ENCODE peak calls at places on chromosomes 2 and 18, in eight cellular contexts. R is K562, P is right cardiac atrium, J is osteoblast, X is upper lobe of right lung, O is tibial artery, W is stomach, Q is hepatocyte. G is an unnamed sample.

GRCh38 chr2:111918383-111918806 is 20.0 kb downstream of the MERTK start:
- DNase-seq in P (no peak), J (no peak), Q (peak), R (peak), X (no peak), O (no peak), W (no peak), G (no peak)

GRCh38 chr18:70288171-70288850 is 534 bp upstream of the SOCS6 start:
- DNase-seq in W (peak), P (peak), R (peak), J (peak), Q (peak), X (peak), O (no peak), G (peak)

GRCh38 chr2:176844461-176844860 is 368.1 kb upstream of the HNRNPA3 start:
- DNase-seq in P (no peak), O (no peak), W (no peak), R (no peak), X (no peak), Q (no peak), J (no peak), G (no peak)

GRCh38 chr2:40896358-40896757 is 444.5 kb upstream of the SLC8A1 start:
- DNase-seq in J (no peak), O (no peak), P (no peak), Q (no peak), R (no peak), X (no peak), W (no peak), G (no peak)

GRCh38 chr18:8947576-8947975 is 154.9 kb upstream of the NDUFV2 start:
- DNase-seq in O (no peak), R (no peak), J (no peak), X (no peak), Q (no peak), P (no peak), W (no peak), G (no peak)

GRCh38 chr2:28713582-28714292 is 37.9 kb upstream of the PPP1CB start:
- DNase-seq in O (no peak), J (peak), W (no peak), X (no peak), R (peak), Q (no peak), P (no peak), G (no peak)

GRCh38 chr2:40192864-40193669 is 258.8 kb downstream of the SLC8A1 start:
- DNase-seq in R (no peak), X (no peak), P (no peak), Q (no peak), O (no peak), W (no peak), J (no peak), G (no peak)

GRCh38 chr2:46828491-46829239 is 86.9 kb downstream of the MCFD2 start:
- DNase-seq in Q (no peak), X (peak), R (no peak), J (no peak), O (peak), P (no peak), W (no peak), G (no peak)

GRCh38 chr2:30584116-30584515 is 137.1 kb downstream of the LCLAT1 start:
- DNase-seq in O (no peak), R (no peak), P (no peak), W (no peak), Q (no peak), X (no peak), J (peak), G (no peak)

GRCh38 chr2:209383212-209383611 is 40.6 kb upstream of the MAP2 start:
- DNase-seq in W (no peak), R (no peak), P (no peak), Q (peak), O (no peak), X (no peak), J (peak), G (no peak)

GRCh38 chr2:176136375-176137248 is 7.1 kb downstream of the HOXD8 start:
- DNase-seq in J (peak), O (peak), P (no peak), W (no peak), Q (peak), R (no peak), X (peak), G (peak)

GRCh38 chr2:165469417-165469816 is at the start of gene CSRNP3:
- DNase-seq in P (peak), J (peak), W (peak), Q (peak), X (no peak), R (no peak), O (peak), G (peak)

GRCh38 chr2:229857634-229858033 is 64.2 kb downstream of the TRIP12 start:
- DNase-seq in W (no peak), O (no peak), Q (no peak), P (no peak), R (no peak), X (no peak), J (no peak), G (no peak)

GRCh38 chr18:69399253-69399652 is 1.4 kb upstream of the DOK6 start:
- DNase-seq in R (no peak), J (no peak), Q (no peak), X (no peak), P (no peak), W (no peak), O (no peak), G (peak)

GRCh38 chr2:203225423-203226039 is 13.3 kb upstream of the CYP20A1 start:
- DNase-seq in P (no peak), W (no peak), Q (peak), R (peak), O (no peak), J (no peak), X (no peak), G (peak)

GRCh38 chr18:61333746-61334490 is 688 bp downstream of the CDH20 start:
- DNase-seq in X (no peak), R (no peak), O (no peak), J (peak), Q (peak), P (no peak), W (no peak), G (peak)

GRCh38 chr2:2850891-2851290 is 519.8 kb upstream of the MYT1L start:
- DNase-seq in X (no peak), P (no peak), R (no peak), Q (no peak), W (no peak), J (no peak), O (no peak), G (no peak)

GRCh38 chr2:196291873-196292800 is 120.8 kb upstream of the STK17B start:
- DNase-seq in X (no peak), P (no peak), Q (no peak), W (no peak), J (no peak), O (no peak), R (no peak), G (no peak)

GRCh38 chr2:63654959-63655358 is 66.2 kb downstream of the MDH1 start:
- DNase-seq in P (no peak), J (peak), X (no peak), W (no peak), Q (no peak), O (no peak), R (no peak), G (no peak)

GRCh38 chr2:100197643-100198153 is 55.3 kb upstream of the AFF3 start:
- DNase-seq in J (peak), Q (peak), R (peak), W (peak), X (peak), P (peak), O (peak), G (peak)

GRCh38 chr2:165328272-165328671 is 89.1 kb downstream of the SCN2A start:
- DNase-seq in X (no peak), P (no peak), W (no peak), O (no peak), R (no peak), Q (no peak), J (no peak), G (no peak)

GRCh38 chr2:127079358-127079920 is 27.5 kb downstream of the BIN1 start:
- DNase-seq in Q (no peak), X (no peak), O (no peak), R (no peak), J (no peak), W (no peak), P (no peak), G (no peak)
- H3K27ac ChIP-seq in Q (peak), X (no peak), O (no peak), R (no peak), J (peak), W (no peak), P (no peak), G (no peak)

GRCh38 chr2:75559633-75560021 is 1.1 kb downstream of the EVA1A start:
- DNase-seq in R (no peak), O (no peak), X (no peak), Q (no peak), P (no peak), W (no peak), J (no peak), G (no peak)
- H3K4me3 ChIP-seq in R (no peak), O (no peak), X (peak), Q (peak), P (no peak), W (peak), J (peak), G (peak)

DNA sequence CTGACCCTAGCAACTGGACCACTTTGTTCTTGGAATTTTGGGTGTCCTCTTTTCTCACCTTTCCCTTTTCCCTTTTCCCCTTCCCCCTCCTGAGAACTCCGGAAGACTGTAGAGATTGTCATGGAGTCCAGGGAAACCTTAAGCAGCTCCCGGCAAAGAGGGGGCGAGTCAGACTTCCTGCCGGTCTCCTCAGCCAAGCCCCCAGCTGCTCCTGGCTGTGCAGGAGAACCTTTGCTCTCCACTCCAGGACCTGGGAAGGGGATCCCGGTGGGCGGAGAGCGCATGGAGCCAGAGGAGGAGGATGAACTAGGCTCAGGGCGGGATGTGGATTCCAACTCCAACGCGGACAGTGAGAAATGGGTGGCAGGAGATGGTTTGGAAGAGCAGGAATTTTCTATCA is 20.5 kb downstream of the SETBP1 start:
- DNase-seq in R (no peak), X (no peak), J (no peak), P (peak), O (no peak), Q (no peak), W (no peak), G (no peak)
- H3K27ac ChIP-seq in R (no peak), X (no peak), J (no peak), P (no peak), O (peak), Q (no peak), W (peak), G (no peak)

DNA sequence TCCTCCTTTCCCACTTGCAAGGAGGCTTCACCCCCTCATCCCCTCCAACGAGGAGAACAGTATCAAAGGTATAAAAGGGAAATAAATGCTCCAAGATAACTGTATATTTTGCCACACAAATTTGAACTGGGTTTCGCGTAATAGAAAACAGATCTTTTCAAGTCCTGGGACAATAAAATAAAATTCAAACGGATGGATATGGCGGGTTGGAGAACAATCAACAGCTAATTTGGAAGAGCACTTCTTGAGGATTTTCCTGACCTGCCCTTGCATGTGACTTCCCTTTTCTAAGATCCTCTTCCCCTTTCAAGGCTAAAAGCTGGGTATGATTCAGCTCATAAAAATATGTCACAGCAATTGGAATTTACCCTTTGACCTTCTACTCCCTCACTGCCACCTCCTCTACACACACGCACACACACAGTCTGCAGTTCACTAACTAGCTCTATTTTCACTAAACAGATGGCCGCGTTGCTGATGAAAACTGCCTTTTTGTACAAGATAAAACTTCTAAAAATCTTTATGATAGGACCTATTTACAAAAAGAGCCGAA is 386.9 kb downstream of the FIGN start:
- DNase-seq in P (peak), W (no peak), J (no peak), Q (peak), O (no peak), X (no peak), R (no peak), G (peak)
- H3K4me3 ChIP-seq in P (peak), W (peak), J (peak), Q (peak), O (peak), X (peak), R (no peak), G (peak)

GRCh38 chr2:20172273-20173052 is 52.5 kb downstream of the SDC1 start:
- DNase-seq in W (peak), R (no peak), Q (no peak), J (peak), O (no peak), P (no peak), X (peak), G (no peak)
- H3K27ac ChIP-seq in W (no peak), R (no peak), Q (no peak), J (no peak), O (no peak), P (no peak), X (no peak), G (no peak)

GRCh38 chr18:12278153-12278764 is 24.1 kb downstream of the CIDEA start:
- DNase-seq in J (no peak), Q (no peak), O (no peak), R (no peak), P (no peak), X (no peak), W (no peak), G (peak)
- H3K4me3 ChIP-seq in J (peak), Q (no peak), O (peak), R (no peak), P (peak), X (peak), W (peak), G (no peak)

DNA sequence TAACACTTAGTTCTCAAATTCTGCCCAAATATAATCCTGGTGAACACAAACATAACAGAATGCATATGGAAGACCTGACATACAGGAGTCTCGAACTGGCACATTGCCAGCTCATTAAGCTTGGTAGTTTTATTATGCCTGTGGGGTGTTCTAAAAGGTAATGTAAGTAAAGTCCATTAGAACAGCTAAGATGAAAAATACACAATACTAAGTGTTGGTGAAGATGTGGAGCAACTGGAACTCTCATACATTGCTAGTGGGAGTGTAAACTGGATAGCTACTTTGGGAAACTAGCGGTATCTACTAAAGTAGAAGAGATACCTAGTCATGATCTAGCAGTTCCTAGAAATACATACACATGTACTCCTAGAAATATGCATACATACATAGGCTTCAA is 24.3 kb upstream of the RAB10 start:
- DNase-seq in O (no peak), P (no peak), R (no peak), X (no peak), W (no peak), J (no peak), Q (no peak), G (no peak)
- H3K27ac ChIP-seq in O (no peak), P (no peak), R (no peak), X (no peak), W (peak), J (peak), Q (peak), G (no peak)